ENCODE peak calls at places on chromosomes 3 and 15, in four cellular contexts. One of them, this sample, is unnamed.

GRCh38 chr3:152350139-152350538 is 81.4 kb downstream of the MBNL1 start:
- DNase-seq in IMR-90: peak; percentile 33
- DNase-seq in H1: no peak
- DNase-seq in K562: peak; percentile 25
- DNase-seq in this sample: no peak

GRCh38 chr15:90143176-90143655 is 40.9 kb upstream of the IDH2 start:
- DNase-seq in IMR-90: peak; percentile 33
- DNase-seq in H1: peak; percentile 91
- DNase-seq in K562: peak; percentile 98
- DNase-seq in this sample: no peak

GRCh38 chr15:83846847-83847246 is 192.9 kb downstream of the ADAMTSL3 start:
- DNase-seq in H1: no peak
- DNase-seq in K562: no peak
- DNase-seq in IMR-90: peak; percentile 94
- DNase-seq in this sample: no peak

GRCh38 chr15:66883322-66883911 is 181.4 kb downstream of the SMAD6 start:
- DNase-seq in H1: peak; percentile 58
- DNase-seq in IMR-90: peak; percentile 100
- DNase-seq in K562: no peak
- DNase-seq in this sample: no peak

GRCh38 chr15:100096700-100097099 is 245.1 kb downstream of the ADAMTS17 start:
- DNase-seq in H1: no peak
- DNase-seq in K562: no peak
- DNase-seq in IMR-90: no peak
- DNase-seq in this sample: no peak

GRCh38 chr3:49790626-49791411 is 4.5 kb upstream of the IP6K1 start:
- DNase-seq in H1: no peak
- DNase-seq in IMR-90: no peak
- DNase-seq in K562: peak; percentile 64
- DNase-seq in this sample: no peak

GRCh38 chr3:14524311-14524711 is 15.8 kb downstream of the GRIP2 start:
- DNase-seq in IMR-90: no peak
- DNase-seq in K562: no peak
- DNase-seq in H1: no peak
- DNase-seq in this sample: no peak

GRCh38 chr3:70086336-70086735 is 86.8 kb downstream of the SAMMSON start:
- DNase-seq in H1: no peak
- DNase-seq in IMR-90: no peak
- DNase-seq in K562: no peak
- DNase-seq in this sample: no peak

GRCh38 chr3:19264424-19264823 is 116.1 kb downstream of the KCNH8 start:
- DNase-seq in IMR-90: no peak
- DNase-seq in K562: no peak
- DNase-seq in H1: no peak
- DNase-seq in this sample: no peak

GRCh38 chr3:145739926-145740325 is 421.1 kb downstream of the PLOD2 start:
- DNase-seq in K562: no peak
- DNase-seq in H1: no peak
- DNase-seq in IMR-90: peak; percentile 2
- DNase-seq in this sample: no peak

GRCh38 chr3:60755094-60755493 is 496.2 kb downstream of the FHIT start:
- DNase-seq in K562: peak; percentile 2
- DNase-seq in IMR-90: no peak
- DNase-seq in H1: peak; percentile 64
- DNase-seq in this sample: no peak

GRCh38 chr3:184800349-184800748 is 11.6 kb upstream of the VPS8 start:
- DNase-seq in H1: no peak
- DNase-seq in K562: no peak
- DNase-seq in IMR-90: no peak
- DNase-seq in this sample: no peak

GRCh38 chr3:195517030-195517429 is 26.1 kb downstream of the PPP1R2 start:
- DNase-seq in K562: no peak
- DNase-seq in H1: no peak
- DNase-seq in IMR-90: no peak
- DNase-seq in this sample: no peak

GRCh38 chr15:90903733-90904536 is 833 bp downstream of the MAN2A2 start:
- DNase-seq in IMR-90: no peak
- DNase-seq in H1: no peak
- DNase-seq in K562: peak; percentile 80
- DNase-seq in this sample: no peak

GRCh38 chr3:149703474-149703873 is 45.6 kb upstream of the WWTR1 start:
- DNase-seq in H1: no peak
- DNase-seq in IMR-90: peak; percentile 49
- DNase-seq in K562: no peak
- DNase-seq in this sample: no peak

GRCh38 chr15:31266712-31267111 is 59.9 kb upstream of the KLF13 start:
- DNase-seq in K562: no peak
- DNase-seq in IMR-90: no peak
- DNase-seq in H1: peak; percentile 43
- DNase-seq in this sample: no peak

GRCh38 chr15:68429691-68430470 is 2.1 kb downstream of the ITGA11 start:
- DNase-seq in H1: no peak
- DNase-seq in K562: no peak
- DNase-seq in IMR-90: no peak
- DNase-seq in this sample: no peak

GRCh38 chr15:63347074-63347859 is 34.4 kb downstream of the CA12 start:
- DNase-seq in H1: no peak
- DNase-seq in K562: no peak
- DNase-seq in IMR-90: peak; percentile 68
- DNase-seq in this sample: no peak

GRCh38 chr15:86247249-86247955 is 167.7 kb downstream of the AGBL1 start:
- DNase-seq in K562: no peak
- DNase-seq in IMR-90: no peak
- DNase-seq in H1: no peak
- DNase-seq in this sample: no peak

GRCh38 chr3:149368850-149369497 is 8.5 kb downstream of the TM4SF1 start:
- DNase-seq in K562: no peak
- DNase-seq in H1: no peak
- DNase-seq in IMR-90: no peak
- DNase-seq in this sample: no peak

GRCh38 chr15:52496175-52496574 is 32.5 kb downstream of the MYO5A start:
- DNase-seq in IMR-90: no peak
- DNase-seq in K562: no peak
- DNase-seq in H1: no peak
- DNase-seq in this sample: no peak

GRCh38 chr15:23567921-23568320 is 2.4 kb downstream of the MKRN3 start:
- DNase-seq in H1: no peak
- DNase-seq in IMR-90: no peak
- DNase-seq in K562: no peak
- DNase-seq in this sample: no peak

GRCh38 chr15:23561914-23562313 is 3.6 kb upstream of the MKRN3 start:
- DNase-seq in IMR-90: no peak
- DNase-seq in K562: no peak
- DNase-seq in H1: no peak
- DNase-seq in this sample: no peak

GRCh38 chr15:23564798-23565394 is 578 bp upstream of the MKRN3 start:
- DNase-seq in K562: peak; percentile 46
- DNase-seq in H1: no peak
- DNase-seq in IMR-90: no peak
- DNase-seq in this sample: no peak

GRCh38 chr15:23566070-23567050 is 886 bp downstream of the MKRN3 start:
- DNase-seq in IMR-90: no peak
- DNase-seq in K562: peak; percentile 61
- DNase-seq in H1: no peak
- DNase-seq in this sample: no peak

DNA sequence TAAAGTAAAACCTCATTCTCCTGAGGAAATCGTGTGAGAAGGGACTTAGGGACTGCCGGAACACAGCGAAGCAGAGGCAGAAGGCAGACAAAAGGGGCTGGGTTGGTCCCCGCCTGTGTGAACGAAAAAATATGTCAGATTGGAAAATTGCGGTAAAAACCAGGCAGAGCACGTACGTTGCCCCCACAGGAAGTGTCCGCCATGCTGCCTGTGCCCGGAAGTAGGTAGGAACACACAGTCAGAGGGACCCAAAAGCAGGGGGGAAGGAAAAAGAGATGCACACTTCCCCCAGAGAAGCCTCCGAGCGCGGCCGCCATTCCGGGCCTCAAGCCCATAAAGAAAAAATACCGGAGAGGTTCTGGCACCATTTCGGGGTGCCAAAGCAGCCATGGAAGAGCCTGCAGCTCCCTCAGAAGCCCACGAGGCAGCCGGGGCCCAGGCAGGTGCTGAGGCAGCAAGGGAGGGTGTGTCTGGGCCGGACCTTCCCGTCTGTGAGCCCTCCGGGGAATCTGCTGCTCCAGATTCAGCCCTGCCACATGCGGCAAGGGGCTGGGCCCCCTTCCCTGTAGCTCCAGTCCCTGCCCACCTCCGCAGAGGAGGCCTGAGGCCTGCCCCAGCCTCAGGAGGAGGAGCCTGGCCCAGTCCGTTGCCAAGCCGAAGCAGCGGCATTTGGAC is at the start of gene MKRN3:
- DNase-seq in IMR-90: peak; percentile 7
- DNase-seq in H1: no peak
- DNase-seq in K562: peak; percentile 93
- DNase-seq in this sample: no peak
- TF ChIP-seq CHD1 in IMR-90: no peak
- TF ChIP-seq CHD1 in H1: no peak
- TF ChIP-seq CHD1 in K562: no peak
- TF ChIP-seq CHD1 in this sample: no peak

GRCh38 chr3:139329364-139329850 is 14.4 kb upstream of the MRPS22 start:
- DNase-seq in IMR-90: peak; percentile 63
- DNase-seq in H1: peak; percentile 99
- DNase-seq in K562: peak; percentile 96
- DNase-seq in this sample: no peak
- TF ChIP-seq CHD1 in IMR-90: no peak
- TF ChIP-seq CHD1 in H1: no peak
- TF ChIP-seq CHD1 in K562: no peak
- TF ChIP-seq CHD1 in this sample: no peak

DNA sequence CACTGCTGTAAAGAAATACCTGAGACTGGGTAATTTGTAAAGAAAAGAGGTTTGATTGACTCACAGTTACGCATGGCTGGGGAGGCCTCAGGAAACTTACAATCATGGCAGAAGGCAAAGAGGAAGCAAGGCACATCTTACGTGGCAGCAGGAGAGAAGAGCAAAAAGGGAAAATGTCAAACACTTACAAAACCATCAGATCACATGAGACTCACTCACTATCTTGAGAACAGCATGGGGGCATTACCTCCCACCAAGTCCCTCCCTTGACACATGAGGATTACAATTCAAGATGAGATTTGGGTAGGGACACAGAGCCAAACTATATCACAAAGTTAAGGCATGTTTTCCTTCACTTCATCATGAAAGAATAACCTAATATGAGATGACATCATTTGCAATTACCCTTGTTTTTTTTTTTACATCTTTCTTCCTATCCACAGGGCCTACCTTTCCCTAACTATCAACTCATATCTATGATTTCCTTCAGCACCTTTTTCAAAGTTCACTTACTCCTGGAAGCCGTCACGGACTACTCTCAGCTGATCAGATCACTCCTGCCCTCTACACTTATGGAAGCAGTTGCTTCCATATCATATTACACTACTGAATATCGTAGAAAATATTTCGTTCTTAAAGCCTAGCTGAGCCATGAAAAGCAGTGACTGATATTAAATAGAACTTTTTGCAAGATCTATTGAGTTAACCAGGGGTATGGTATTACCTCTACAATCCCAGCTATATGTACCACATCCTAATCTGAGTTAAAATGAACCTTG is 25.5 kb upstream of the ATP8B4 start:
- DNase-seq in H1: no peak
- DNase-seq in IMR-90: no peak
- DNase-seq in K562: no peak
- DNase-seq in this sample: no peak
- TF ChIP-seq CHD1 in H1: no peak
- TF ChIP-seq CHD1 in IMR-90: no peak
- TF ChIP-seq CHD1 in K562: no peak
- TF ChIP-seq CHD1 in this sample: no peak

DNA sequence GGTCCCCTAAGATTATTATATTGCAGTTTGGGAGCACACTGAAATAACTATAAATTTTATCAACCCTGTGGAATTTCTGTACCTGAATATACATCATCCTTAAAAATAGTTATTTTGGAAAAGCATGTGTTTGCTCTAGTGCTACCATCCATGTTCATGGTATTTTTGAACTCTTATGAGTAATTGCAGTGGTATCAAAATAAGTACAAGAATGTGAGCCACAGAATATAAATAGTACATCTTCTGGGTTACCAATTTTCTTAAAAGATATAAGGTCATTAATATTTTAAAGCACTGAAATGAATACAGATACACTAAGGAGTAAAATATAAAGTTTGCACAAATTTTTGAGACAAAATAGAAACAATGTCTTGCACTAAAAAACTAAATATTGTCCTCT is 206.5 kb downstream of the CBLB start:
- DNase-seq in K562: no peak
- DNase-seq in H1: no peak
- DNase-seq in IMR-90: no peak
- DNase-seq in this sample: no peak
- TF ChIP-seq CHD1 in K562: no peak
- TF ChIP-seq CHD1 in H1: no peak
- TF ChIP-seq CHD1 in IMR-90: no peak
- TF ChIP-seq CHD1 in this sample: no peak

GRCh38 chr15:65633752-65634151 is 12.0 kb downstream of the SLC24A1 start:
- DNase-seq in IMR-90: no peak
- DNase-seq in K562: no peak
- DNase-seq in H1: no peak
- DNase-seq in this sample: no peak
- TF ChIP-seq CHD1 in IMR-90: no peak
- TF ChIP-seq CHD1 in K562: no peak
- TF ChIP-seq CHD1 in H1: no peak
- TF ChIP-seq CHD1 in this sample: no peak

GRCh38 chr3:3296858-3297430 is 117.5 kb upstream of the CRBN start:
- DNase-seq in K562: no peak
- DNase-seq in IMR-90: no peak
- DNase-seq in H1: no peak
- DNase-seq in this sample: no peak
- TF ChIP-seq CHD1 in K562: no peak
- TF ChIP-seq CHD1 in IMR-90: no peak
- TF ChIP-seq CHD1 in H1: no peak
- TF ChIP-seq CHD1 in this sample: no peak

This sample was measured in GM12878.